ENCODE peak calls at places on chromosome 18, in four cellular contexts. L is iPS DF 6.9; B is hippocampal formation; X is stimulated activated CD8-positive, alpha-beta memory T cell treated with anti-CD3 and anti-CD28 coated beads, Interleukin-4, amount 100 ng/mL, for 24 hours. Y is an unnamed sample.

GRCh38 chr18:24395049-24395780 is 2.4 kb downstream of the OSBPL1A start:
- DNase-seq in L (no peak), B (no peak), X (no peak), Y (no peak)

GRCh38 chr18:63102941-63103744 is 216.4 kb downstream of the BCL2 start:
- DNase-seq in L (no peak), B (no peak), X (no peak), Y (no peak)

GRCh38 chr18:24413148-24413547 is 13.3 kb upstream of the IMPACT start:
- DNase-seq in L (no peak), B (no peak), X (no peak), Y (no peak)

GRCh38 chr18:23835506-23835905 is 146.3 kb downstream of the LAMA3 start:
- DNase-seq in L (no peak), B (no peak), X (no peak), Y (no peak)

GRCh38 chr18:74290831-74291770 is 662 bp downstream of the CYB5A start:
- DNase-seq in L (no peak), B (no peak), X (no peak), Y (no peak)

GRCh38 chr18:36903215-36903928 is 74.4 kb downstream of the KIAA1328 start:
- DNase-seq in L (no peak), B (no peak), X (no peak), Y (no peak)

GRCh38 chr18:40366521-40366920 is 1588.5 kb upstream of the PIK3C3 start:
- DNase-seq in L (no peak), B (no peak), X (no peak), Y (no peak)

GRCh38 chr18:27847412-27847811 is 329.5 kb downstream of the CDH2 start:
- DNase-seq in L (no peak), B (no peak), X (no peak), Y (no peak)

GRCh38 chr18:67265464-67266245 is 250.9 kb downstream of the DSEL start:
- DNase-seq in L (no peak), B (no peak), X (no peak), Y (no peak)

GRCh38 chr18:5370332-5370731 is 74.8 kb upstream of the ZBTB14 start:
- DNase-seq in L (no peak), B (no peak), X (no peak), Y (no peak)

GRCh38 chr18:65403534-65403933 is 347.3 kb upstream of the CDH7 start:
- DNase-seq in L (no peak), B (no peak), X (no peak), Y (no peak)

GRCh38 chr18:58867281-58867961 is 2.7 kb downstream of the ZNF532 start:
- DNase-seq in L (no peak), B (no peak), X (no peak), Y (no peak)

GRCh38 chr18:51461956-51462355 is 264.5 kb upstream of the MEX3C start:
- DNase-seq in L (no peak), B (no peak), X (no peak), Y (no peak)

Y was measured in hypothalamus.